ENCODE peak calls at places on chromosomes 16 and 17, in nine cellular contexts. M, I, S, A, G, J, K, Q and B are unnamed samples.
A peak's percentile ranks its signal among the peaks of the same experiment; 100 is the strongest.

GRCh38 chr16:23771027-23771426 is 16.2 kb downstream of the CHP2 start:
- DNase-seq in Q (no peak), G (no peak), K (no peak), S (no peak), I (peak; percentile 55), M (no peak), A (no peak), J (no peak), B (no peak)

GRCh38 chr16:1899641-1900451 is 18.4 kb downstream of the HS3ST6 start:
- DNase-seq in M (no peak), J (no peak), Q (no peak), K (no peak), A (no peak), S (no peak), G (no peak), I (no peak), B (no peak)

GRCh38 chr17:46195939-46196338 is 2.7 kb upstream of the KANSL1 start:
- DNase-seq in K (no peak), G (no peak), Q (no peak), M (no peak), A (no peak), I (no peak), J (no peak), S (no peak), B (no peak)

GRCh38 chr17:76993636-76994035 is 125.4 kb downstream of the MGAT5B start:
- DNase-seq in A (no peak), M (no peak), K (no peak), I (no peak), G (no peak), Q (no peak), S (no peak), J (no peak), B (no peak)

GRCh38 chr16:79816081-79816497 is 215.6 kb upstream of the MAF start:
- DNase-seq in J (no peak), I (no peak), G (no peak), K (no peak), Q (no peak), S (no peak), A (no peak), M (no peak), B (no peak)

GRCh38 chr17:6639651-6640535 is 618 bp downstream of the KIAA0753 start:
- DNase-seq in Q (peak; percentile 62), M (no peak), I (peak; percentile 49), A (peak; percentile 3), J (peak; percentile 35), K (no peak), G (peak; percentile 38), S (peak; percentile 38), B (no peak)

GRCh38 chr17:11493947-11494346 is 104.3 kb upstream of the DNAH9 start:
- DNase-seq in G (no peak), M (no peak), J (no peak), A (no peak), S (no peak), K (no peak), Q (no peak), I (no peak), B (no peak)

GRCh38 chr17:2084766-2085647 is 30.1 kb downstream of the HIC1 start:
- DNase-seq in A (peak; percentile 94), M (no peak), S (peak; percentile 86), I (peak; percentile 71), G (no peak), K (no peak), J (no peak), Q (peak; percentile 86), B (peak; percentile 84)

GRCh38 chr16:14405611-14406537 is 224.2 kb downstream of the PARN start:
- DNase-seq in S (no peak), G (peak; percentile 40), A (no peak), K (no peak), M (no peak), Q (no peak), I (no peak), J (peak; percentile 16), B (no peak)

GRCh38 chr16:15899538-15900100 is 11.2 kb upstream of the CEP20 start:
- DNase-seq in S (peak; percentile 89), K (no peak), A (peak; percentile 36), M (no peak), Q (peak; percentile 88), J (peak; percentile 71), I (peak; percentile 74), G (peak; percentile 44), B (peak; percentile 48)

GRCh38 chr17:78316867-78317816 is 42.7 kb downstream of the SOCS3 start:
- DNase-seq in S (peak; percentile 71), K (no peak), Q (no peak), A (no peak), J (no peak), I (peak; percentile 69), G (no peak), M (no peak), B (no peak)

GRCh38 chr17:16106161-16106891 is 106.7 kb downstream of the TTC19 start:
- DNase-seq in A (peak; percentile 42), I (no peak), S (peak; percentile 79), M (no peak), Q (peak; percentile 73), K (no peak), J (no peak), G (no peak), B (peak; percentile 19)

GRCh38 chr16:78607465-78607864 is 508.0 kb downstream of the WWOX start:
- DNase-seq in A (no peak), Q (no peak), M (no peak), I (no peak), K (no peak), G (no peak), S (no peak), J (no peak), B (no peak)

GRCh38 chr16:78444-79145 is 570 bp downstream of the MPG start:
- DNase-seq in G (no peak), Q (peak; percentile 75), K (no peak), S (peak; percentile 52), M (no peak), A (no peak), I (no peak), J (peak; percentile 32), B (no peak)

GRCh38 chr17:28335959-28336871 is 654 bp downstream of the TNFAIP1 start:
- DNase-seq in K (no peak), G (peak; percentile 26), A (peak; percentile 71), M (no peak), Q (peak; percentile 94), S (peak; percentile 94), J (peak; percentile 25), I (peak; percentile 63), B (peak; percentile 71)

GRCh38 chr16:51390877-51391276 is 239.8 kb upstream of the SALL1 start:
- DNase-seq in A (no peak), I (no peak), M (no peak), J (no peak), K (no peak), Q (no peak), S (no peak), G (no peak), B (no peak)

GRCh38 chr17:17921192-17922082 is 50.8 kb downstream of the TOM1L2 start:
- DNase-seq in K (no peak), M (no peak), I (no peak), A (peak; percentile 69), S (peak; percentile 90), G (no peak), J (no peak), Q (peak; percentile 92), B (peak; percentile 78)

GRCh38 chr16:54506691-54507090 is 220.1 kb upstream of the IRX3 start:
- DNase-seq in G (no peak), S (no peak), M (no peak), K (no peak), I (no peak), J (no peak), A (no peak), Q (no peak), B (no peak)

GRCh38 chr16:49590166-49590871 is 216.7 kb downstream of the C16orf78 start:
- DNase-seq in J (no peak), M (no peak), I (no peak), G (no peak), A (no peak), K (no peak), S (no peak), Q (no peak), B (no peak)

GRCh38 chr16:51442140-51442539 is 291.1 kb upstream of the SALL1 start:
- DNase-seq in S (no peak), M (no peak), I (no peak), Q (no peak), K (no peak), G (no peak), A (no peak), J (no peak), B (no peak)

GRCh38 chr16:50368410-50369132 is at the start of gene BRD7:
- DNase-seq in J (peak; percentile 63), S (peak; percentile 37), K (peak; percentile 46), I (peak; percentile 53), M (peak; percentile 45), G (peak; percentile 79), A (no peak), Q (peak; percentile 52), B (peak; percentile 23)

GRCh38 chr17:8145811-8146210 is 6.4 kb downstream of the PER1 start:
- DNase-seq in K (no peak), Q (no peak), S (no peak), I (no peak), G (no peak), A (no peak), M (no peak), J (no peak), B (no peak)

GRCh38 chr17:266701-267656 is 85.5 kb upstream of the DOC2B start:
- DNase-seq in Q (peak; percentile 4), S (no peak), M (no peak), A (no peak), G (no peak), J (no peak), K (no peak), I (peak; percentile 40), B (no peak)

GRCh38 chr16:53433509-53433908 is 762 bp upstream of the RBL2 start:
- DNase-seq in I (no peak), G (no peak), K (no peak), Q (no peak), S (no peak), J (no peak), A (no peak), M (no peak), B (no peak)

GRCh38 chr17:28174352-28175046 is 132.0 kb downstream of the NLK start:
- DNase-seq in Q (no peak), G (peak; percentile 25), I (no peak), J (peak; percentile 33), K (no peak), A (no peak), S (no peak), M (no peak), B (no peak)

GRCh38 chr16:46717692-46718091 is 28.2 kb downstream of the ORC6 start:
- DNase-seq in J (no peak), K (no peak), M (no peak), A (no peak), S (no peak), Q (no peak), I (no peak), G (no peak), B (no peak)

GRCh38 chr17:81452551-81452950 is 57.3 kb downstream of the BAHCC1 start:
- DNase-seq in G (no peak), Q (no peak), M (no peak), I (no peak), S (no peak), K (no peak), J (no peak), A (no peak), B (no peak)

GRCh38 chr17:38728290-38728831 is 1.8 kb upstream of the CISD3 start:
- DNase-seq in Q (no peak), A (no peak), M (peak; percentile 52), J (peak; percentile 51), S (no peak), K (peak; percentile 62), I (no peak), G (peak; percentile 59), B (no peak)

GRCh38 chr16:8621572-8622314 is at the start of gene METTL22:
- DNase-seq in K (peak; percentile 82), M (peak; percentile 84), S (peak; percentile 80), G (peak; percentile 95), I (peak; percentile 89), A (peak; percentile 69), J (peak; percentile 96), Q (peak; percentile 80), B (peak; percentile 67)

GRCh38 chr16:24302636-24303035 is 46.5 kb downstream of the CACNG3 start:
- DNase-seq in Q (no peak), J (no peak), S (no peak), G (no peak), M (no peak), A (no peak), K (no peak), I (no peak), B (no peak)

GRCh38 chr16:47431960-47432359 is 28.9 kb downstream of the ITFG1 start:
- DNase-seq in A (no peak), M (no peak), I (no peak), J (no peak), K (no peak), G (no peak), S (no peak), Q (no peak), B (no peak)